ENCODE peak calls at places on chromosomes 11 and 22, in five cellular contexts. Z, T, O, G and A are unnamed samples.

GRCh38 chr11:99325807-99326206 is 305.1 kb downstream of the CNTN5 start:
- DNase-seq in T (no peak), O (peak), G (no peak), Z (peak), A (no peak)

GRCh38 chr11:73240190-73240781 is 22.2 kb downstream of the P2RY2 start:
- DNase-seq in T (no peak), O (peak), Z (peak), G (no peak), A (no peak)

GRCh38 chr22:21587803-21588611 is 20.5 kb downstream of the UBE2L3 start:
- DNase-seq in T (peak), Z (peak), O (peak), G (no peak), A (no peak)

GRCh38 chr11:83659466-83659865 is 373.3 kb upstream of the CCDC90B start:
- DNase-seq in O (no peak), Z (no peak), G (no peak), T (no peak), A (no peak)

GRCh38 chr22:43133401-43133800 is 9.8 kb downstream of the MCAT start:
- DNase-seq in G (no peak), O (no peak), T (no peak), Z (no peak), A (no peak)

GRCh38 chr11:130087294-130087926 is 17.7 kb downstream of the APLP2 start:
- DNase-seq in O (no peak), T (no peak), Z (no peak), G (no peak), A (no peak)

GRCh38 chr22:19612866-19613572 is 88.8 kb upstream of the CLDN5 start:
- DNase-seq in O (no peak), T (no peak), Z (no peak), G (no peak), A (no peak)

GRCh38 chr22:27711756-27712155 is 89.8 kb downstream of the MN1 start:
- DNase-seq in Z (no peak), O (no peak), T (no peak), G (no peak), A (no peak)

GRCh38 chr11:64081663-64082442 is 46.1 kb downstream of the FLRT1 start:
- DNase-seq in G (no peak), T (no peak), Z (no peak), O (no peak), A (no peak)

GRCh38 chr11:68335693-68336092 is 23.3 kb downstream of the LRP5 start:
- DNase-seq in Z (no peak), G (no peak), O (no peak), T (no peak), A (no peak)

GRCh38 chr11:44377914-44378321 is 68.0 kb upstream of the ALX4 start:
- DNase-seq in T (no peak), Z (no peak), G (no peak), O (no peak), A (no peak)

GRCh38 chr22:33299245-33299956 is 241.2 kb upstream of the SYN3 start:
- DNase-seq in G (no peak), Z (no peak), O (no peak), T (no peak), A (peak)

GRCh38 chr11:128506999-128507591 is 80.3 kb downstream of the ETS1 start:
- DNase-seq in G (peak), T (no peak), O (peak), Z (peak), A (no peak)

GRCh38 chr11:26276798-26277424 is 55.0 kb upstream of the ANO3 start:
- DNase-seq in T (peak), G (peak), O (peak), Z (peak), A (peak)

GRCh38 chr11:78961186-78961782 is 386.6 kb upstream of the NARS2 start:
- DNase-seq in T (peak), Z (peak), G (peak), O (peak), A (no peak)

GRCh38 chr11:112082729-112083128 is 3.8 kb downstream of the TIMM8B start:
- DNase-seq in T (no peak), G (no peak), Z (peak), O (peak), A (no peak)

GRCh38 chr22:23315341-23315917 is 135.1 kb downstream of the BCR start:
- DNase-seq in G (peak), Z (peak), O (peak), T (peak), A (peak)

GRCh38 chr11:58506935-58507334 is 970 bp downstream of the OR5B21 start:
- DNase-seq in Z (no peak), G (no peak), O (no peak), T (no peak), A (peak)

DNA sequence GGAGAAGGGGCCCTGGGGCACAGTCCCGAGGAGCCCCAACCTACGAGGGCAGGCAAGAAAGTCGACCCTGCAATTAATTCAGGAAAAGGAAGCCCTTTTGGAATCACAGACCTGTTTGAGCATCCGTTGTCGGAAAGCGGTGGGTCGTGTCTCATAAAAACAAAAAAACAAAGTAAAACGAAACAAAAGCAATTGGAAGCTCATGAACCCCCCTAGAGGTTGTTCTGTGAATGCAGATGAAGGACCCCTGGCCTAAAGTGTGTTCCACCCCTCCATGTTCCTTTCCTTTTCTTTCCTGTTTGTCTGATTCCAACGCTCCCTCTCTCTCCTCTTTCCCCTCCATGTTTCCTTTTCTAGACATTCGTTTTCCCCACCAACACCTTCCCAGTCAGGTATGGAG is 203.7 kb downstream of the GRIK4 start:
- DNase-seq in Z (no peak), G (no peak), O (no peak), T (peak), A (peak)
- H3K9ac ChIP-seq in Z (peak), G (no peak), O (no peak), T (peak), A (peak)

GRCh38 chr11:61919841-61920631 is 2.7 kb upstream of the RAB3IL1 start:
- DNase-seq in T (no peak), O (no peak), Z (no peak), G (no peak), A (no peak)

GRCh38 chr11:61917043-61917356 is 366 bp downstream of the RAB3IL1 start:
- DNase-seq in O (no peak), Z (no peak), T (no peak), G (peak), A (no peak)

GRCh38 chr11:61919113-61919840 is 1.9 kb upstream of the RAB3IL1 start:
- DNase-seq in O (no peak), G (peak), T (no peak), Z (no peak), A (no peak)

GRCh38 chr11:61918251-61919112 is 1.1 kb upstream of the RAB3IL1 start:
- DNase-seq in O (no peak), Z (no peak), T (no peak), G (peak), A (no peak)

DNA sequence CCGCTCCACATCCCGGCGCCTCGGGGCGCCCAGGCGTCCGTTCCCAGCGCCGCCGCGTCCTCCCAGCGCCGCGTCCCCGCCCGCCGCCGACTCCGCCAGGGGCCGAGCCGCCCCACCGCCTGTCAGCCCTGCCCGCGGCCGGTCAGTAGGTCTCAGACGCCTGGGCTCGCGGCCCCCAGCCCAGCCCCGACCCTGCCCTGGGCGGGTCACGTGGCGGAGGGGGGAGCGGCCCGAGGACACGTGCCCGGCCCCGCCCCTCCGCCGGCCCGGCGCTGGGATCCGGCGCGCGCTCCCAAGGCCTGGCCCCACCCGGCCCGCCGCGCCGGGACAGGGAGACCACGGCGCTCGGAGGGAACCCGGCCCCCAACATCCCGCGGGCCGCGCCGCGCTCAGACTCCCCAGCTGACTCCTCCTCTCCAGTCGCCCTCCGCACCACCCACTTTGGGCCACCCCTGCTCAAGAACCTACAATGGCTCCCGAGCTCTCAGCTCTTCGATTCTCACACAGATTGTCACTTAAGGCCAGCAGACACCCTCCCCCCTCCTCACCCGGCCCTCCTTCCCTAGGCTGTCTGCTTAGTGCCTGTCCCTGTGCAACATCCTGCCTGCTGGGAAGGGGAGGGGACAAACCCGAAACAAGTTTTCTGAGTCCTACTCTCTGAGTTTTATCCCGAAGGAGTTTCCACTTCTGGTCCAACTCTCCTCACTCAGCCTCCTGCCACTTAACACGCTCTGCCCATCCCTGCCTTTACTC is at the start of gene RAB3IL1:
- DNase-seq in Z (peak), G (peak), O (peak), T (no peak), A (no peak)
- H3K4me3 ChIP-seq in Z (peak), G (peak), O (peak), T (peak), A (no peak)

GRCh38 chr11:100561325-100561724 is 125.8 kb upstream of the ARHGAP42 start:
- DNase-seq in T (no peak), O (peak), Z (no peak), G (no peak), A (no peak)
- H3K27ac ChIP-seq in T (no peak), O (no peak), Z (no peak), G (no peak), A (no peak)

GRCh38 chr22:29480262-29480511 is 169 bp downstream of the NEFH start:
- DNase-seq in Z (no peak), O (no peak), G (no peak), T (no peak), A (no peak)

GRCh38 chr22:29478326-29479276 is 1.4 kb upstream of the NEFH start:
- DNase-seq in G (no peak), O (no peak), T (no peak), Z (peak), A (peak)

GRCh38 chr22:29480512-29481264 is 670 bp downstream of the NEFH start:
- DNase-seq in O (peak), G (no peak), Z (peak), T (no peak), A (no peak)

GRCh38 chr22:29477919-29478318 is 2.1 kb upstream of the NEFH start:
- DNase-seq in O (no peak), G (no peak), Z (no peak), T (no peak), A (no peak)

GRCh38 chr22:29479417-29480261 is at the start of gene NEFH:
- DNase-seq in G (no peak), O (no peak), Z (no peak), T (no peak), A (no peak)
- H3K9ac ChIP-seq in G (no peak), O (no peak), Z (no peak), T (no peak), A (no peak)

DNA sequence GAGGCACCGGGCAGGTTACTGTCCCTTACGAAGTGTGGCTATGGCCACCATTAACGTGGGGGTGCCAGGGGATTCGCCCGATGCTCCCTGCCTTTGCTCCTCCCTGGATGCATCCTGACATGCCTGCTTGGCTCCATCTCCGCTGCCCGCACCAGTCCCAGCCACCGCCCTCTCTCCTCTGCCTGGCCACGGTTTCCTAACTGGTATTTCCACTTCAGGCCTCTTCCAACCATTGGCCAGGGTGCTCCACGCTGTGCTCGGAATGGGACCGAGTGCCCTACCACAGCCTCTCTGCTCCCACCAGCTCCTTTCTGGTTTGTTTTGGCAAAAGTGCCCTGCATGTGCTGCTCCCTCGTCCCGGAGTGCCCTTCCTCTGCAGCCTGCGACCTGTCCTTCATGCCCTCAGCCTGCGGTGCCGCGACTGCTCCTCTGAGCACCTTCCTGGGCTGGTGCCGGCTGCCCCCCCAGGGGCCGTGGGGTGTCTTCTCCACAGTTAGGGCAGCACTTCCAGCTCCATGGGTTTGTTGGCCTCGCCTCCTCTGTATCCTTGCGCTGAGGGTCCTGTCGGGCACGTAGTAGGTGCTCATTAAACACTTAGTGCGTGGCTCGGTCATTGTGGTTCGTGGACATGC is 12.6 kb upstream of the GRAMD4 start:
- DNase-seq in O (no peak), T (no peak), G (no peak), Z (no peak), A (no peak)
- H3K4me3 ChIP-seq in O (no peak), T (no peak), G (no peak), Z (no peak), A (no peak)

GRCh38 chr22:44746061-44746789 is 6.2 kb upstream of the ARHGAP8 start:
- DNase-seq in T (no peak), Z (no peak), O (no peak), G (no peak), A (no peak)
- H3K27ac ChIP-seq in T (no peak), Z (peak), O (no peak), G (peak), A (no peak)